ENCODE peak calls at places on chromosome 20, in seven cellular contexts. O is foreskin keratinocyte, Y is GM13977, A is astrocyte of the spinal cord, W is choroid plexus epithelial cell, L is MM.1S, I is HepG2. C is an unnamed sample.

GRCh38 chr20:62860391-62860923 is 1.2 kb downstream of the TCFL5 start:
- DNase-seq in O (peak; percentile 28), Y (no peak), A (no peak), W (peak; percentile 48), L (no peak), I (peak; percentile 39), C (no peak)

GRCh38 chr20:2922957-2923356 is 49.7 kb downstream of the PTPRA start:
- DNase-seq in O (peak; percentile 78), Y (no peak), A (no peak), W (no peak), L (no peak), I (no peak), C (no peak)

GRCh38 chr20:7883309-7883708 is 56.9 kb downstream of the HAO1 start:
- DNase-seq in O (no peak), Y (no peak), A (no peak), W (no peak), L (no peak), I (no peak), C (no peak)

GRCh38 chr20:23727016-23727415 is 23.7 kb downstream of the CST1 start:
- DNase-seq in O (no peak), Y (no peak), A (no peak), W (no peak), L (no peak), I (no peak), C (no peak)

GRCh38 chr20:57620999-57621398 is 773 bp upstream of the ZBP1 start:
- DNase-seq in O (no peak), Y (no peak), A (no peak), W (no peak), L (peak; percentile 78), I (no peak), C (no peak)

GRCh38 chr20:19212524-19213502 is at the start of gene SLC24A3:
- DNase-seq in O (peak; percentile 25), Y (peak; percentile 70), A (peak; percentile 30), W (peak; percentile 63), L (peak; percentile 86), I (peak; percentile 23), C (peak; percentile 69)

GRCh38 chr20:1842281-1842680 is 52.9 kb upstream of the SIRPA start:
- DNase-seq in O (no peak), Y (no peak), A (no peak), W (no peak), L (no peak), I (no peak), C (no peak)

GRCh38 chr20:17859616-17860232 is 108.9 kb downstream of the SNX5 start:
- DNase-seq in O (no peak), Y (peak; percentile 47), A (no peak), W (no peak), L (no peak), I (no peak), C (no peak)

GRCh38 chr20:50348118-50348517 is 157.5 kb downstream of the CEBPB start:
- DNase-seq in O (no peak), Y (no peak), A (no peak), W (no peak), L (no peak), I (no peak), C (no peak)

GRCh38 chr20:6560978-6561377 is 206.5 kb upstream of the BMP2 start:
- DNase-seq in O (no peak), Y (no peak), A (no peak), W (peak; percentile 46), L (peak; percentile 47), I (peak; percentile 58), C (no peak)

GRCh38 chr20:6562111-6562510 is 205.4 kb upstream of the BMP2 start:
- DNase-seq in O (peak; percentile 83), Y (no peak), A (peak; percentile 79), W (peak; percentile 97), L (no peak), I (no peak), C (no peak)

DNA sequence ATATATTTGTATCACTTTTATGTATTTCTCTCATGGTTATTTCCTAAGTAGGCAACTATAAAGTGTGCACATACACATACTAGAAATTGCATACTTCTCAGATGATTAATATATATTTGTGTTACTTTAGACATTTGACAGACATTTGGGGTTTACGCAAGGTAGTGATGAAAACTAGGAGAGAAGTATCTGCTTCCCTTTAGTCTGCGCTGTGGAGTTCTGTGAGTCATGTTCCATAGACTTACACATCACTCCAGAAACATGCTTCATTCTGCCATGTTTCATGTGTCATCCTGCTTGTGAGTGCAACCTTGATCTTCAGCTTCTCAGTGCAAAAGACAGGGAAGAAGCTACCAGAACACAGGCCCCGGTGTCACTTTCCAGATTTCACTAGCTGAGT is 200.7 kb upstream of the BMP2 start:
- DNase-seq in O (peak; percentile 99), Y (no peak), A (peak; percentile 83), W (peak; percentile 96), L (no peak), I (no peak), C (no peak)
- TF ChIP-seq CTCF in O (peak; percentile 45), Y (no peak), A (no peak), W (peak; percentile 18), L (no peak), I (no peak), C (no peak)

GRCh38 chr20:38787870-38788269 is 17.6 kb upstream of the PPP1R16B start:
- DNase-seq in O (no peak), Y (no peak), A (no peak), W (no peak), L (no peak), I (no peak), C (no peak)

GRCh38 chr20:38789503-38790209 is 15.8 kb upstream of the PPP1R16B start:
- DNase-seq in O (peak; percentile 82), Y (no peak), A (peak; percentile 13), W (peak; percentile 27), L (no peak), I (no peak), C (no peak)

GRCh38 chr20:38791940-38792339 is 13.6 kb upstream of the PPP1R16B start:
- DNase-seq in O (no peak), Y (no peak), A (no peak), W (no peak), L (no peak), I (no peak), C (no peak)

GRCh38 chr20:38791291-38791690 is 14.2 kb upstream of the PPP1R16B start:
- DNase-seq in O (no peak), Y (no peak), A (no peak), W (no peak), L (no peak), I (no peak), C (no peak)

DNA sequence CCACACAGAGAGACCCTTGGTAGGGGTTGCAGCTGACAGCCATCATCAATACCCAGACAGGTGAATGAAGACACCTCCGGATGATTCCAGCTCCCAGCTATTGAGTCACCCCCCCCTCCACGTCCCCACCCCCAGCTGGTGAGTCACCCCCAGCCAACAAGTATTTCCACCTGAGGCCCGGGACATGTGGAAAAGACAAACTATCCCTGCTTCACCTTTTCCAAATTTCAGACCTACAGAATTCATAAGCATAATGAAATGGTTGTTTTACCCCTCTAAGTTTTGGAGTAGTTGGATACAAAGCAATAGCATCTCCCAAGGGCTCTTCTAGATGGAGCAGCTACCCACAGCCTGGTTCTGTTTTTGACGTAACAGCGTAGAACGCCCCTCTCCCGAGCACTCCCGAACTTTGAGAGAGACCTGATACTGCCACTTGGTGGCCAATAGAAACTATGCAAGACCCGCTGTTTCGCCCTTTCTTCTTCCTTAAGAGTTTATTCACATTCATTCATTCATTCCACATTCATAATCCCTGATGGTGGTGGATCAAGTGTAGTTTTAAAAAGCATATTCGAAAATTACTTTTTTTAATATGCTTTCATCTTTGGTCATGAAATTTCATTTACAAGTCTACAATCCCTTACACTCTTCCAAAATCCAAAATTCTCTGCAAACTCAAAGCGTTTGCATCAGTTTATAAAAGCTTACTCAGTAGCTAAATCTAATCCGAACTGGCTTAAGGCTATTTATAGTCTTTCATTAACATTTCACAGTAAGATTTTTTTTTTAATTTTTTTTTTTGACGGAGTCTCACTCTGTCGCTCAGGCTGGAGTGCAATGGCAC is 15.1 kb upstream of the PPP1R16B start:
- DNase-seq in O (peak; percentile 86), Y (no peak), A (no peak), W (peak; percentile 47), L (no peak), I (peak; percentile 47), C (no peak)
- TF ChIP-seq CTCF in O (peak; percentile 81), Y (peak; percentile 43), A (peak; percentile 32), W (peak; percentile 61), L (peak; percentile 10), I (peak; percentile 55), C (peak; percentile 72)

DNA sequence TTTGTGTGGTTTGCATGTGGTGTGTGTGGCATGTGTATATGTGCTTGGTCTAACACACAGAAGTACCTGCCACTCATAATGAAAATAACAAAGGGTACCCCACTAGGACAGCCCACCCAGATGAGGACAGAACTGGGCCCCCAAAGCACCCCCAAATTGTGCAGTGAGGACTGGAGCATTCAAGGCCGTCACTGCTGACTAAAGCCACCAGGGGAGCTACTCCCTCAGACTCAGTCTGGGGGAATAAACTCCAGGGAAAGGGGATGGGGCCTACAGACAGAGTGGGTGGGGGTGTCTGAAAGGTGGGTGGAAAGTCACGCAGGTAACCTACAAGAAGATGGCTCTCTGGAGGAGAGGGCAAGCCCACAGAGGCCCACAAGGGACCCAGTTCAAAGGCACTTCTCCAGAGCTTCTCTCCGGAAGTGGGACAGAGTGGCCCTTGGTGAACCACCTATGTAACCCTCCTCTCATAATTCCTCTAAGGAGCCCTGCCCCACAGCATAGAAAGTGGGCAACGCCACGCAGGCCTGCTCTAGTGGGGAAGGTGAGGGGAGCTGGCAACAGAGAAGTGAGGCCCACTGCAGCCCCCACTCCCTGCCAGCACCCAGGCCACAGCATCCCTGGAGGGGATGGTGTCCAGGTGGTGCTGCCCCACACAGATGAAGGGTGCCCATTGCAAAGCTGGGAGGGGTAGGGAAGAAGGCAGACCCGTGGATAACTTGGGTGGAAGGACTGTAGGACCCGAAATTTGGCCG is 122.8 kb upstream of the MAFB start:
- DNase-seq in O (no peak), Y (no peak), A (no peak), W (no peak), L (no peak), I (no peak), C (no peak)
- TF ChIP-seq CTCF in O (no peak), Y (no peak), A (peak; percentile 26), W (peak; percentile 42), L (no peak), I (no peak), C (peak; percentile 31)

GRCh38 chr20:43433250-43433854 is 24.3 kb upstream of the SRSF6 start:
- DNase-seq in O (no peak), Y (no peak), A (no peak), W (no peak), L (no peak), I (no peak), C (no peak)

GRCh38 chr20:43430265-43430664 is 27.4 kb upstream of the SRSF6 start:
- DNase-seq in O (no peak), Y (no peak), A (no peak), W (no peak), L (no peak), I (no peak), C (no peak)

GRCh38 chr20:43434565-43434964 is 23.1 kb upstream of the SRSF6 start:
- DNase-seq in O (no peak), Y (no peak), A (no peak), W (no peak), L (no peak), I (no peak), C (no peak)

GRCh38 chr20:43431120-43431519 is 26.6 kb upstream of the SRSF6 start:
- DNase-seq in O (no peak), Y (no peak), A (no peak), W (no peak), L (no peak), I (no peak), C (no peak)

DNA sequence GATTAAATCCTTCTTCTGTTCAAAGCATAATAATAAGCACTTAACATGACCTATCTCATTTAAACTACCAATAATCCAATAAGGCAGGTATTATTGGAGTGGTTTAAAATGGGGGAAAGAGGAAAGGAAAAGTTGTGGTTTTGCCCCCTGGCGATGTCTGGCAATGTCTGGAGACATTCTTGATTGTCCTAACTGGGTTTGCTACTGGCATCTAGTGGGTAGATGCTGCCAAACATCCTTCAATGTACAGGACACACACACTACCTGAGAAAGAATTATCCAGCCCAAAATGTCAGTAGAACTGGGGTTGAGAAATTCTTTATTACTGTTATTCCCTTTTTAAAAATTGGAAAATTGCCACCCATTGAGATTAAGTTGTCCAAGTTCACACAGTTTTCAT is 25.2 kb upstream of the SRSF6 start:
- DNase-seq in O (no peak), Y (no peak), A (no peak), W (no peak), L (no peak), I (no peak), C (no peak)
- TF ChIP-seq CTCF in O (peak; percentile 25), Y (peak; percentile 3), A (no peak), W (no peak), L (no peak), I (no peak), C (no peak)

C was measured in progenitor cell of endocrine pancreas.